ENCODE peak calls at places on chromosome 21, in eight cellular contexts. W is EL, I is T-helper 9 cell, O is osteocyte, Z is substantia nigra, U is A172, D is T-helper 1 cell, N is NCI-H1092. E is an unnamed sample.

GRCh38 chr21:33071878-33072306 is 2.0 kb downstream of the OLIG1 start:
- DNase-seq in D (no peak), O (no peak), N (no peak), W (peak; percentile 21), I (no peak), U (no peak), Z (no peak), E (no peak)

GRCh38 chr21:25572895-25573310 is 34.4 kb downstream of the MRPL39 start:
- DNase-seq in O (no peak), W (no peak), I (no peak), Z (no peak), D (no peak), U (peak; percentile 46), N (no peak), E (no peak)

GRCh38 chr21:38379171-38379570 is 119.1 kb downstream of the ERG start:
- DNase-seq in N (no peak), Z (no peak), I (no peak), U (no peak), W (peak; percentile 7), D (no peak), O (peak; percentile 59), E (no peak)

GRCh38 chr21:31630062-31630711 is 29.3 kb upstream of the SOD1 start:
- DNase-seq in U (peak; percentile 91), I (no peak), O (peak; percentile 85), W (peak; percentile 93), N (peak; percentile 3), Z (no peak), D (no peak), E (no peak)

GRCh38 chr21:14488805-14489204 is 57.3 kb downstream of the SAMSN1 start:
- DNase-seq in N (no peak), O (no peak), W (no peak), U (no peak), D (no peak), I (no peak), Z (no peak), E (no peak)

GRCh38 chr21:46431448-46431847 is 27.2 kb upstream of the DIP2A start:
- DNase-seq in O (no peak), Z (no peak), N (no peak), D (no peak), I (no peak), W (no peak), U (no peak), E (no peak)

GRCh38 chr21:45863267-45863666 is 118.3 kb upstream of the COL6A1 start:
- DNase-seq in O (peak; percentile 81), Z (no peak), I (no peak), U (no peak), D (no peak), W (no peak), N (no peak), E (no peak)

GRCh38 chr21:37198989-37199924 is 67.9 kb downstream of the VPS26C start:
- DNase-seq in W (peak; percentile 86), D (no peak), U (peak; percentile 66), Z (no peak), O (no peak), N (no peak), I (no peak), E (no peak)

GRCh38 chr21:34357889-34358288 is 5.9 kb upstream of the KCNE2 start:
- DNase-seq in I (no peak), Z (no peak), D (no peak), W (no peak), O (no peak), N (no peak), U (no peak), E (no peak)

GRCh38 chr21:35988396-35989140 is 71.8 kb downstream of the SETD4 start:
- DNase-seq in W (no peak), N (no peak), O (no peak), U (no peak), I (no peak), Z (no peak), D (no peak), E (no peak)

GRCh38 chr21:45004481-45005263 is 64.8 kb downstream of the SLX9 start:
- DNase-seq in W (no peak), D (no peak), U (peak; percentile 31), N (no peak), O (no peak), Z (no peak), I (no peak), E (no peak)

GRCh38 chr21:37087188-37087587 is 14.1 kb downstream of the TTC3 start:
- DNase-seq in Z (no peak), N (no peak), U (peak; percentile 81), W (peak; percentile 56), D (no peak), I (no peak), O (no peak), E (peak; percentile 16)

GRCh38 chr21:36863260-36863659 is 103.2 kb downstream of the HLCS start:
- DNase-seq in D (no peak), I (no peak), W (no peak), Z (no peak), O (no peak), U (no peak), N (no peak), E (no peak)

GRCh38 chr21:43304621-43305335 is 122.2 kb downstream of the SIK1 start:
- DNase-seq in N (no peak), Z (no peak), I (no peak), U (no peak), D (no peak), O (no peak), W (no peak), E (no peak)

GRCh38 chr21:26041441-26042180 is 129.0 kb downstream of the APP start:
- DNase-seq in O (no peak), I (no peak), W (peak; percentile 18), U (peak; percentile 30), Z (no peak), N (no peak), D (no peak), E (no peak)

GRCh38 chr21:36980280-36981048 is 14.0 kb upstream of the HLCS start:
- DNase-seq in W (no peak), D (no peak), N (no peak), O (no peak), Z (peak; percentile 7), I (no peak), U (no peak), E (no peak)

GRCh38 chr21:23950344-23950743 is 1656.9 kb downstream of the MRPL39 start:
- DNase-seq in U (no peak), Z (no peak), W (no peak), O (no peak), I (no peak), N (no peak), D (no peak), E (no peak)

GRCh38 chr21:46146856-46147255 is 8.5 kb downstream of the FTCD start:
- DNase-seq in D (no peak), Z (no peak), W (no peak), N (no peak), U (no peak), O (no peak), I (no peak), E (no peak)

GRCh38 chr21:29578306-29578705 is 279.6 kb downstream of the BACH1 start:
- DNase-seq in I (no peak), Z (no peak), N (no peak), W (no peak), U (no peak), D (no peak), O (no peak), E (no peak)

GRCh38 chr21:39384674-39385298 is 35.9 kb upstream of the HMGN1 start:
- DNase-seq in O (no peak), D (no peak), W (peak; percentile 63), I (no peak), Z (no peak), U (peak; percentile 56), N (no peak), E (no peak)

GRCh38 chr21:39057121-39057520 is 126.1 kb downstream of the PSMG1 start:
- DNase-seq in D (no peak), N (peak; percentile 51), I (no peak), Z (no peak), W (no peak), U (no peak), O (no peak), E (no peak)

GRCh38 chr21:46081022-46081861 is 16.7 kb upstream of the COL6A2 start:
- DNase-seq in I (no peak), N (no peak), Z (no peak), W (peak; percentile 39), D (no peak), U (no peak), O (peak; percentile 84), E (no peak)